ENCODE peak calls at places on chromosomes 1 and 21, in seven cellular contexts. One of them, this sample, is unnamed.

GRCh38 chr1:210597555-210598134 is 268.9 kb downstream of the HHAT start:
- DNase-seq in stimulated activated naive B cell treated with anti-CD40 and anti-IgM and Interleukin-4, amounts not matched to agents 10 μg/mL and 1 μg/mL and 100 μg/mL, for 72 hours: no peak
- DNase-seq in anterior cingulate cortex: no peak
- DNase-seq in activated gamma-delta T cell treated with anti-CD3 and anti-CD28 coated beads, Interleukin-2, amount 50 U/mL, for 16 hours: no peak
- DNase-seq in activated CD8-positive, alpha-beta memory T cell treated with anti-CD3 and anti-CD28 coated beads for 24 hours: no peak
- DNase-seq in stimulated activated CD8-positive, alpha-beta memory T cell treated with anti-CD3 and anti-CD28 coated beads, Interleukin-4, amount 100 ng/mL, for 1 hour: no peak
- DNase-seq in NB4: peak; percentile 58
- DNase-seq in this sample: peak; percentile 5

GRCh38 chr1:54291276-54292014 is 91.5 kb downstream of the MRPL37 start:
- DNase-seq in stimulated activated naive B cell treated with anti-CD40 and anti-IgM and Interleukin-4, amounts not matched to agents 10 μg/mL and 1 μg/mL and 100 μg/mL, for 72 hours: no peak
- DNase-seq in NB4: no peak
- DNase-seq in activated CD8-positive, alpha-beta memory T cell treated with anti-CD3 and anti-CD28 coated beads for 24 hours: no peak
- DNase-seq in activated gamma-delta T cell treated with anti-CD3 and anti-CD28 coated beads, Interleukin-2, amount 50 U/mL, for 16 hours: no peak
- DNase-seq in anterior cingulate cortex: no peak
- DNase-seq in stimulated activated CD8-positive, alpha-beta memory T cell treated with anti-CD3 and anti-CD28 coated beads, Interleukin-4, amount 100 ng/mL, for 1 hour: no peak
- DNase-seq in this sample: no peak

GRCh38 chr21:45051580-45052434 is 22.6 kb upstream of the ADARB1 start:
- DNase-seq in stimulated activated naive B cell treated with anti-CD40 and anti-IgM and Interleukin-4, amounts not matched to agents 10 μg/mL and 1 μg/mL and 100 μg/mL, for 72 hours: no peak
- DNase-seq in activated CD8-positive, alpha-beta memory T cell treated with anti-CD3 and anti-CD28 coated beads for 24 hours: no peak
- DNase-seq in activated gamma-delta T cell treated with anti-CD3 and anti-CD28 coated beads, Interleukin-2, amount 50 U/mL, for 16 hours: no peak
- DNase-seq in NB4: no peak
- DNase-seq in anterior cingulate cortex: no peak
- DNase-seq in stimulated activated CD8-positive, alpha-beta memory T cell treated with anti-CD3 and anti-CD28 coated beads, Interleukin-4, amount 100 ng/mL, for 1 hour: no peak
- DNase-seq in this sample: no peak

GRCh38 chr1:1178794-1179331 is 5.2 kb downstream of the TTLL10 start:
- DNase-seq in NB4: no peak
- DNase-seq in stimulated activated CD8-positive, alpha-beta memory T cell treated with anti-CD3 and anti-CD28 coated beads, Interleukin-4, amount 100 ng/mL, for 1 hour: no peak
- DNase-seq in stimulated activated naive B cell treated with anti-CD40 and anti-IgM and Interleukin-4, amounts not matched to agents 10 μg/mL and 1 μg/mL and 100 μg/mL, for 72 hours: no peak
- DNase-seq in activated gamma-delta T cell treated with anti-CD3 and anti-CD28 coated beads, Interleukin-2, amount 50 U/mL, for 16 hours: no peak
- DNase-seq in activated CD8-positive, alpha-beta memory T cell treated with anti-CD3 and anti-CD28 coated beads for 24 hours: no peak
- DNase-seq in anterior cingulate cortex: no peak
- DNase-seq in this sample: no peak

GRCh38 chr1:13948851-13949490 is 249.0 kb downstream of the PRDM2 start:
- DNase-seq in anterior cingulate cortex: no peak
- DNase-seq in stimulated activated naive B cell treated with anti-CD40 and anti-IgM and Interleukin-4, amounts not matched to agents 10 μg/mL and 1 μg/mL and 100 μg/mL, for 72 hours: no peak
- DNase-seq in activated gamma-delta T cell treated with anti-CD3 and anti-CD28 coated beads, Interleukin-2, amount 50 U/mL, for 16 hours: no peak
- DNase-seq in activated CD8-positive, alpha-beta memory T cell treated with anti-CD3 and anti-CD28 coated beads for 24 hours: no peak
- DNase-seq in NB4: no peak
- DNase-seq in stimulated activated CD8-positive, alpha-beta memory T cell treated with anti-CD3 and anti-CD28 coated beads, Interleukin-4, amount 100 ng/mL, for 1 hour: no peak
- DNase-seq in this sample: no peak

GRCh38 chr1:91502138-91502881 is 1.7 kb downstream of the CDC7 start:
- DNase-seq in stimulated activated CD8-positive, alpha-beta memory T cell treated with anti-CD3 and anti-CD28 coated beads, Interleukin-4, amount 100 ng/mL, for 1 hour: no peak
- DNase-seq in activated gamma-delta T cell treated with anti-CD3 and anti-CD28 coated beads, Interleukin-2, amount 50 U/mL, for 16 hours: no peak
- DNase-seq in anterior cingulate cortex: no peak
- DNase-seq in NB4: no peak
- DNase-seq in activated CD8-positive, alpha-beta memory T cell treated with anti-CD3 and anti-CD28 coated beads for 24 hours: no peak
- DNase-seq in stimulated activated naive B cell treated with anti-CD40 and anti-IgM and Interleukin-4, amounts not matched to agents 10 μg/mL and 1 μg/mL and 100 μg/mL, for 72 hours: no peak
- DNase-seq in this sample: no peak

GRCh38 chr1:247540536-247540935 is 4.3 kb upstream of the OR2C3 start:
- DNase-seq in activated CD8-positive, alpha-beta memory T cell treated with anti-CD3 and anti-CD28 coated beads for 24 hours: no peak
- DNase-seq in stimulated activated CD8-positive, alpha-beta memory T cell treated with anti-CD3 and anti-CD28 coated beads, Interleukin-4, amount 100 ng/mL, for 1 hour: no peak
- DNase-seq in stimulated activated naive B cell treated with anti-CD40 and anti-IgM and Interleukin-4, amounts not matched to agents 10 μg/mL and 1 μg/mL and 100 μg/mL, for 72 hours: no peak
- DNase-seq in activated gamma-delta T cell treated with anti-CD3 and anti-CD28 coated beads, Interleukin-2, amount 50 U/mL, for 16 hours: no peak
- DNase-seq in NB4: peak; percentile 37
- DNase-seq in anterior cingulate cortex: no peak
- DNase-seq in this sample: no peak

GRCh38 chr1:220483700-220484099 is 44.2 kb upstream of the MARK1 start:
- DNase-seq in anterior cingulate cortex: no peak
- DNase-seq in activated gamma-delta T cell treated with anti-CD3 and anti-CD28 coated beads, Interleukin-2, amount 50 U/mL, for 16 hours: no peak
- DNase-seq in activated CD8-positive, alpha-beta memory T cell treated with anti-CD3 and anti-CD28 coated beads for 24 hours: no peak
- DNase-seq in stimulated activated CD8-positive, alpha-beta memory T cell treated with anti-CD3 and anti-CD28 coated beads, Interleukin-4, amount 100 ng/mL, for 1 hour: no peak
- DNase-seq in stimulated activated naive B cell treated with anti-CD40 and anti-IgM and Interleukin-4, amounts not matched to agents 10 μg/mL and 1 μg/mL and 100 μg/mL, for 72 hours: no peak
- DNase-seq in NB4: no peak
- DNase-seq in this sample: no peak

GRCh38 chr1:209689484-209689883 is 14.3 kb downstream of the G0S2 start:
- DNase-seq in stimulated activated CD8-positive, alpha-beta memory T cell treated with anti-CD3 and anti-CD28 coated beads, Interleukin-4, amount 100 ng/mL, for 1 hour: no peak
- DNase-seq in anterior cingulate cortex: no peak
- DNase-seq in activated CD8-positive, alpha-beta memory T cell treated with anti-CD3 and anti-CD28 coated beads for 24 hours: no peak
- DNase-seq in stimulated activated naive B cell treated with anti-CD40 and anti-IgM and Interleukin-4, amounts not matched to agents 10 μg/mL and 1 μg/mL and 100 μg/mL, for 72 hours: no peak
- DNase-seq in activated gamma-delta T cell treated with anti-CD3 and anti-CD28 coated beads, Interleukin-2, amount 50 U/mL, for 16 hours: no peak
- DNase-seq in NB4: no peak
- DNase-seq in this sample: no peak

This sample was measured in AML-193.